ENCODE peak calls at places on chromosomes 2 and 18, in five cellular contexts. K is astrocyte, N is coronary artery, O is fibroblast of mammary gland, M is BJ. V is an unnamed sample.

GRCh38 chr2:217824223-217824622 is 178.6 kb downstream of the TNS1 start:
- DNase-seq in K (no peak), N (no peak), O (no peak), M (no peak), V (no peak)

GRCh38 chr2:145407-145806 is 99.1 kb upstream of the FAM110C start:
- DNase-seq in K (no peak), N (no peak), O (no peak), M (no peak), V (no peak)

GRCh38 chr18:26999797-27000196 is 134.3 kb upstream of the AQP4 start:
- DNase-seq in K (no peak), N (no peak), O (no peak), M (no peak), V (no peak)

GRCh38 chr2:47339745-47340541 is 63.0 kb upstream of the MSH2 start:
- DNase-seq in K (peak; percentile 26), N (no peak), O (peak; percentile 67), M (no peak), V (no peak)

GRCh38 chr2:186695081-186695756 is 1.4 kb downstream of the FAM171B start:
- DNase-seq in K (peak; percentile 67), N (no peak), O (peak; percentile 75), M (no peak), V (no peak)

GRCh38 chr2:122236152-122236892 is 480.9 kb downstream of the TSN start:
- DNase-seq in K (no peak), N (peak; percentile 78), O (peak; percentile 72), M (peak; percentile 4), V (no peak)

GRCh38 chr2:169452080-169452479 is 27.2 kb upstream of the BBS5 start:
- DNase-seq in K (peak; percentile 33), N (no peak), O (peak; percentile 64), M (no peak), V (no peak)

GRCh38 chr2:14454102-14454676 is 178.3 kb upstream of the LRATD1 start:
- DNase-seq in K (no peak), N (no peak), O (no peak), M (no peak), V (no peak)

GRCh38 chr18:34121157-34121807 is 103.4 kb downstream of the NOL4 start:
- DNase-seq in K (peak; percentile 70), N (no peak), O (peak; percentile 42), M (no peak), V (no peak)

GRCh38 chr2:17043173-17043572 is 377.5 kb upstream of the CYRIA start:
- DNase-seq in K (peak; percentile 71), N (no peak), O (peak; percentile 51), M (no peak), V (no peak)

GRCh38 chr2:19949071-19949470 is 40.8 kb downstream of the WDR35 start:
- DNase-seq in K (peak; percentile 48), N (no peak), O (peak; percentile 39), M (no peak), V (no peak)

GRCh38 chr18:59742325-59743111 is 45.3 kb upstream of the CCBE1 start:
- DNase-seq in K (peak; percentile 80), N (no peak), O (peak; percentile 75), M (peak; percentile 60), V (no peak)

GRCh38 chr2:206275274-206276160 is 1.1 kb downstream of the ZDBF2 start:
- DNase-seq in K (peak; percentile 44), N (no peak), O (peak; percentile 62), M (no peak), V (no peak)

GRCh38 chr2:10091182-10091932 is 11.1 kb upstream of the CYS1 start:
- DNase-seq in K (no peak), N (no peak), O (no peak), M (no peak), V (no peak)

DNA sequence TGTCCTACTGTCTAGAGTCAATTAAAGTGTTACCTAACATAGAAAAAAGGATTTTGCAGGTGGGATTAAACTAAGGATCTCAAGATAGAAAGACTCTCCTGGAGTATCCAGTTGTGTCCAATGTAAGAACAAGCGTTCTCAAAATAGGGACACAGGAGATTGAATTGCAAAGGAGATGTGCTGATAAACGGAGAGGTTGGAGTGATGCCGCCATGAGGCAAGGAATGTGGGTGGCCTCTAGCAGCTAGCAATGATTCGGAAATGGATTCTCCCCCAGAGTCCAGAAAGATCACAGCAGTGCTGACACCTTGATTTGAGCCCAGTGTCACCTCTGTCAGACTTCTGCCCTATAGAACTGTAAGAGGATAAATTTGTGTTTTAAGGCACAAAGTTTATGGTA is 24.1 kb upstream of the IL1RN start:
- DNase-seq in K (no peak), N (no peak), O (no peak), M (no peak), V (no peak)
- TF ChIP-seq CTCF in K (no peak), N (no peak), O (no peak), M (no peak), V (no peak)

GRCh38 chr2:41405429-41405828 is 642.4 kb upstream of the PKDCC start:
- DNase-seq in K (no peak), N (no peak), O (no peak), M (no peak), V (no peak)

GRCh38 chr2:41394541-41394940 is 653.3 kb upstream of the PKDCC start:
- DNase-seq in K (no peak), N (no peak), O (no peak), M (no peak), V (no peak)

GRCh38 chr2:41395692-41396091 is 652.1 kb upstream of the PKDCC start:
- DNase-seq in K (no peak), N (no peak), O (no peak), M (no peak), V (no peak)

GRCh38 chr2:41400057-41400665 is 647.7 kb upstream of the PKDCC start:
- DNase-seq in K (no peak), N (no peak), O (peak; percentile 15), M (no peak), V (no peak)
- TF ChIP-seq CTCF in K (peak; percentile 31), N (no peak), O (peak; percentile 34), M (peak; percentile 40), V (peak; percentile 67)

DNA sequence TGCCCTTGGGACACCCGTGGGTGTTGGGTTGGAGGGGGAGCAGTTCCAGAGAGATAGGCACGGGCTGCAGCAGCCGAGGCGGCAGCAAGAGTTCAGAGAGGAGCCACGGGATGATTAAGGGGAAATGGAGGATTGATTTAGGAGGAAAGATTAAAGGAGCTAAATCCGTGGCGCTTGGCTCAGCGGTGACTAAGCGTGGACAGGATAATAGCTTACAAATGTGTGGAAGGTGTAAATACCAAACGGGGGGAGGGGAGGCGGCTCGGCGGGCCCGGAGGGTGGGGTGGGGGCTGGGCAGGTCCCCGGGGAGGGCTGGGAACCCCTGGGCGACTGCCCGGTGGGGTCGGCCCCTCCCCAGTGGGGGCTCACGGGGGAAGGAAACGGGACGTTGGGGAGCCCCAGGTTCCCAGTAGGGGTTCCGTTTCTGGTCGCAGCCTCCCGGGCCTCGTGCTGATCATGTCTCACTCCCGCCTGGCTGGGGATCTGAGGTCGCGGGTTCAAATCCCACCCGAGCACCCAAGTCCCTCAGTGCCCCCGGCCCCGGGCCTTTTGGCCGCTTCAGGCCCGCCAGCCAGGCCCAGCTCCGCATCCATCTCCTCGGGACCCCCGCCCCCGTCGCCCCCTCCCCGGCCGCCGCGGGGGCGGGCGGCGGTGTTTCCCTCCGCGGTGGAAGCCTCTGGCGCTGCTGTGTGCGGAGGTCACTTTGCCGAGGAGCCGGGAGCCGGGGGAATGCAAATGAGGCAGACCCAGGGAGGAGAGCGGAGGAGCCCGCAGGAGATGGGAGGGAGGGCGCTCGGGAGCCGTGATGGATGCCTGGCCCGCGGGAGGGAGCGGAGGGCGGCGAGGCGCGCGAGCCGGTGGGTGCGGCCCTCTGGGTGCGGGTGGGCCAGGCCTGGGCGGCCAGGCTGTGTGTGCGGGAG is 8.1 kb downstream of the ASIC4 start:
- DNase-seq in K (peak; percentile 81), N (no peak), O (peak; percentile 87), M (peak; percentile 45), V (no peak)
- TF ChIP-seq CTCF in K (no peak), N (no peak), O (no peak), M (no peak), V (no peak)

GRCh38 chr2:151162185-151162584 is 99.5 kb downstream of the RBM43 start:
- DNase-seq in K (peak; percentile 23), N (no peak), O (peak; percentile 56), M (no peak), V (no peak)
- TF ChIP-seq CTCF in K (peak; percentile 5), N (no peak), O (peak; percentile 51), M (peak; percentile 58), V (peak; percentile 44)

DNA sequence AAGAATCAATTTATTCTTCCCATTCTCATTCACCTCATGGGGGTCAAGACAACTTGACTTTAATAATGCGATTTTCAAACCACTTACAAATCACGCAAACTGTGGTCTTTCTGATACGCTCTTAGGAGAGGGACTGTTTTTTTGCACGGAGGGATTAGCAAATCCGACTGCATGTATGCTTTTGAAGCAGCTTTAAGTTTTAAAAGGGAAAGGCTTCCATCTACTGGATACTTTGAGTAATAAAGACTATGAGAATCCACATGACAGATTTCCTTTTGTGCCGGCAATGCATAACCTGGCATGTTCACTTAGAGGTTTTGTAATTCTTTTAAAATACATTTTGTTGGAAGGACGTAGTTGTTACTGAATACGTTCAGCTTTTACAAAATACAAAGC is 322.9 kb upstream of the KCNJ3 start:
- DNase-seq in K (peak; percentile 20), N (no peak), O (peak; percentile 77), M (no peak), V (no peak)
- TF ChIP-seq CTCF in K (peak; percentile 35), N (no peak), O (peak; percentile 43), M (no peak), V (peak; percentile 78)